ENCODE peak calls at places on chromosomes 12 and 14, in four cellular contexts. One of them, this sample, is unnamed. For H3K36me3, the result is how much of the 10 kb centered on the place peaks cover.

GRCh38 chr12:75641031-75641780 is 129.8 kb upstream of the KRR1 start:
- DNase-seq in lower lobe of right lung: no peak
- DNase-seq in naive thymus-derived CD4-positive, alpha-beta T cell: no peak
- DNase-seq in RWPE2: no peak
- DNase-seq in this sample: peak

GRCh38 chr12:11513288-11513687 is 117.9 kb upstream of the PRB2 start:
- DNase-seq in naive thymus-derived CD4-positive, alpha-beta T cell: no peak
- DNase-seq in RWPE2: no peak
- DNase-seq in lower lobe of right lung: no peak
- DNase-seq in this sample: peak

GRCh38 chr14:94139006-94139405 is 9.6 kb upstream of the IFI27L2 start:
- DNase-seq in RWPE2: no peak
- DNase-seq in lower lobe of right lung: no peak
- DNase-seq in naive thymus-derived CD4-positive, alpha-beta T cell: no peak
- DNase-seq in this sample: no peak

GRCh38 chr14:75372260-75372659 is 55.6 kb upstream of the JDP2 start:
- DNase-seq in RWPE2: no peak
- DNase-seq in naive thymus-derived CD4-positive, alpha-beta T cell: no peak
- DNase-seq in lower lobe of right lung: no peak
- DNase-seq in this sample: no peak

GRCh38 chr12:64675795-64676194 is 65.5 kb downstream of the RASSF3 start:
- DNase-seq in RWPE2: no peak
- DNase-seq in lower lobe of right lung: no peak
- DNase-seq in naive thymus-derived CD4-positive, alpha-beta T cell: no peak
- DNase-seq in this sample: peak

GRCh38 chr12:105487961-105488360 is 157.5 kb downstream of the C12orf75 start:
- DNase-seq in lower lobe of right lung: no peak
- DNase-seq in RWPE2: no peak
- DNase-seq in naive thymus-derived CD4-positive, alpha-beta T cell: no peak
- DNase-seq in this sample: peak

GRCh38 chr14:60643443-60644402 is 5.6 kb downstream of the SIX1 start:
- DNase-seq in naive thymus-derived CD4-positive, alpha-beta T cell: no peak
- DNase-seq in lower lobe of right lung: no peak
- DNase-seq in RWPE2: no peak
- DNase-seq in this sample: no peak

GRCh38 chr12:66633676-66634075 is 45.2 kb downstream of the GRIP1 start:
- DNase-seq in naive thymus-derived CD4-positive, alpha-beta T cell: no peak
- DNase-seq in lower lobe of right lung: no peak
- DNase-seq in RWPE2: no peak
- DNase-seq in this sample: peak

GRCh38 chr12:80593766-80594165 is 113.7 kb upstream of the MYF6 start:
- DNase-seq in RWPE2: no peak
- DNase-seq in naive thymus-derived CD4-positive, alpha-beta T cell: no peak
- DNase-seq in lower lobe of right lung: no peak
- DNase-seq in this sample: peak

GRCh38 chr14:92553456-92553855 is 39.9 kb downstream of the RIN3 start:
- DNase-seq in lower lobe of right lung: no peak
- DNase-seq in RWPE2: no peak
- DNase-seq in naive thymus-derived CD4-positive, alpha-beta T cell: no peak
- DNase-seq in this sample: peak

GRCh38 chr14:58572092-58572853 is 65.5 kb upstream of the DACT1 start:
- DNase-seq in lower lobe of right lung: no peak
- DNase-seq in naive thymus-derived CD4-positive, alpha-beta T cell: peak
- DNase-seq in RWPE2: no peak
- DNase-seq in this sample: peak

GRCh38 chr14:77319416-77319815 is 1.3 kb downstream of the POMT2 start:
- DNase-seq in lower lobe of right lung: no peak
- DNase-seq in RWPE2: no peak
- DNase-seq in naive thymus-derived CD4-positive, alpha-beta T cell: no peak
- DNase-seq in this sample: no peak

GRCh38 chr12:85759217-85759616 is 77.0 kb downstream of the RASSF9 start:
- DNase-seq in lower lobe of right lung: no peak
- DNase-seq in RWPE2: no peak
- DNase-seq in naive thymus-derived CD4-positive, alpha-beta T cell: no peak
- DNase-seq in this sample: no peak

GRCh38 chr12:32533971-32534590 is 134.7 kb downstream of the FGD4 start:
- DNase-seq in naive thymus-derived CD4-positive, alpha-beta T cell: no peak
- DNase-seq in RWPE2: peak
- DNase-seq in lower lobe of right lung: no peak
- DNase-seq in this sample: peak

GRCh38 chr12:69008510-69008909 is 75.5 kb upstream of the CPM start:
- DNase-seq in lower lobe of right lung: no peak
- DNase-seq in RWPE2: no peak
- DNase-seq in naive thymus-derived CD4-positive, alpha-beta T cell: no peak
- DNase-seq in this sample: no peak

GRCh38 chr14:23306412-23307145 is at the start of gene BCL2L2:
- DNase-seq in RWPE2: peak
- DNase-seq in lower lobe of right lung: peak
- DNase-seq in naive thymus-derived CD4-positive, alpha-beta T cell: no peak
- DNase-seq in this sample: peak

GRCh38 chr12:63849641-63850040 is 5.1 kb downstream of the SRGAP1 start:
- DNase-seq in naive thymus-derived CD4-positive, alpha-beta T cell: no peak
- DNase-seq in lower lobe of right lung: no peak
- DNase-seq in RWPE2: no peak
- DNase-seq in this sample: no peak

GRCh38 chr14:105220699-105221597 is 27.4 kb upstream of the BTBD6 start:
- DNase-seq in naive thymus-derived CD4-positive, alpha-beta T cell: no peak
- DNase-seq in RWPE2: no peak
- DNase-seq in lower lobe of right lung: no peak
- DNase-seq in this sample: no peak

GRCh38 chr12:32457251-32458025 is 58.1 kb downstream of the FGD4 start:
- DNase-seq in RWPE2: no peak
- DNase-seq in lower lobe of right lung: no peak
- DNase-seq in naive thymus-derived CD4-positive, alpha-beta T cell: no peak
- DNase-seq in this sample: peak

GRCh38 chr12:47991106-47991550 is 13.1 kb downstream of the COL2A1 start:
- DNase-seq in naive thymus-derived CD4-positive, alpha-beta T cell: no peak
- DNase-seq in RWPE2: no peak
- DNase-seq in lower lobe of right lung: no peak
- DNase-seq in this sample: no peak

GRCh38 chr14:55416866-55417265 is 5.2 kb upstream of the ATG14 start:
- DNase-seq in naive thymus-derived CD4-positive, alpha-beta T cell: no peak
- DNase-seq in RWPE2: no peak
- DNase-seq in lower lobe of right lung: no peak
- DNase-seq in this sample: no peak

GRCh38 chr14:55306938-55307589 is 35.8 kb downstream of the FBXO34 start:
- DNase-seq in lower lobe of right lung: no peak
- DNase-seq in naive thymus-derived CD4-positive, alpha-beta T cell: no peak
- DNase-seq in RWPE2: no peak
- DNase-seq in this sample: no peak

GRCh38 chr12:120951-121350 is 54.4 kb downstream of the IQSEC3 start:
- DNase-seq in naive thymus-derived CD4-positive, alpha-beta T cell: no peak
- DNase-seq in RWPE2: no peak
- DNase-seq in lower lobe of right lung: peak
- DNase-seq in this sample: no peak

GRCh38 chr12:53719649-53720048 is 7.6 kb downstream of the CALCOCO1 start:
- DNase-seq in naive thymus-derived CD4-positive, alpha-beta T cell: no peak
- DNase-seq in RWPE2: no peak
- DNase-seq in lower lobe of right lung: no peak
- DNase-seq in this sample: no peak

GRCh38 chr12:132049442-132049841 is 94.7 kb downstream of the DDX51 start:
- DNase-seq in naive thymus-derived CD4-positive, alpha-beta T cell: no peak
- DNase-seq in lower lobe of right lung: no peak
- DNase-seq in RWPE2: no peak
- DNase-seq in this sample: no peak
- H3K36me3 ChIP-seq in naive thymus-derived CD4-positive, alpha-beta T cell: half or more
- H3K36me3 ChIP-seq in lower lobe of right lung: half or more
- H3K36me3 ChIP-seq in RWPE2: half or more
- H3K36me3 ChIP-seq in this sample: under half

DNA sequence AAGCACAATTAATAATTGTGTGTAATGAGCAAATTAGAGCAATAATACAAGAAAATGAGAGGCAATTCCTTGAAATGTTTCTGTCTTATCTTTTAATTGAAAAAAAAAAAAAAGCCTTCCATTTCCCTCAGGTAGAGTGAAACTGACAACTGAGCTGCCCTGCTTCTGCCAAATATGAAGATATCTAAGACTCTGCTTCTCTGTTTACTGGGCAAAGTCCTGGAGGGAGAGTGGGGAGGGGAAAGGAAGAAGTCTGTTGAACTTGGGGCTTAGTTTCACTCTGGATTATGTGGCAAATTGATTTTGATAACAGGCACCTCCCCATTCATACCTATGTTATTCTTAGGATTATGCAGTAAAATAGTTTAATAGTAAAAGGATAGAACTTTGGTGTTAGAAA is 364.9 kb downstream of the NRXN3 start:
- DNase-seq in naive thymus-derived CD4-positive, alpha-beta T cell: no peak
- DNase-seq in RWPE2: no peak
- DNase-seq in lower lobe of right lung: no peak
- DNase-seq in this sample: no peak
- H3K36me3 ChIP-seq in naive thymus-derived CD4-positive, alpha-beta T cell: under half
- H3K36me3 ChIP-seq in RWPE2: under half
- H3K36me3 ChIP-seq in lower lobe of right lung: under half
- H3K36me3 ChIP-seq in this sample: under half

GRCh38 chr12:6328945-6329692 is 12.8 kb downstream of the TNFRSF1A start:
- DNase-seq in RWPE2: no peak
- DNase-seq in naive thymus-derived CD4-positive, alpha-beta T cell: no peak
- DNase-seq in lower lobe of right lung: no peak
- DNase-seq in this sample: no peak
- H3K36me3 ChIP-seq in RWPE2: half or more
- H3K36me3 ChIP-seq in naive thymus-derived CD4-positive, alpha-beta T cell: half or more
- H3K36me3 ChIP-seq in lower lobe of right lung: half or more
- H3K36me3 ChIP-seq in this sample: half or more

GRCh38 chr14:88611878-88612277 is 49.0 kb downstream of the ZC3H14 start:
- DNase-seq in RWPE2: no peak
- DNase-seq in lower lobe of right lung: no peak
- DNase-seq in naive thymus-derived CD4-positive, alpha-beta T cell: no peak
- DNase-seq in this sample: peak
- H3K36me3 ChIP-seq in RWPE2: half or more
- H3K36me3 ChIP-seq in lower lobe of right lung: half or more
- H3K36me3 ChIP-seq in naive thymus-derived CD4-positive, alpha-beta T cell: half or more
- H3K36me3 ChIP-seq in this sample: under half

DNA sequence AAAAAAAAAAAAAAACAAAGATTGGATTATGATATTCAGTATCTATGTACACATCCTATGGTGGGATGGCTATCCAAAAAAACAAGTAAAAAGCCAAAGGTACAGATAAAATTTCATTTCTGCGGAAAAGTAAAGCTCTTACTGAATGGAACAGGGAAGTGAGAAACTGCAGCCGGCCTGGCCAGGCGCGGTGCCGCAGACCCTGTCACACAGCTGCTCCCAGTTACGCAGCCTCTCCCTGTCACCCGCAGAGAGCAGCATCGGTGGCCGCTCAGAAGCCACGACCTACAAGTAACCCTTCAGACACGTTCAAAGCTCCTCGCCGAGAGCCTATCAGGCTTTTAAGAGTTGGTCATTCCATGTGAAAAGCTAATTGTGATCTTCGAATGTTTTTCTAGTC is 10.9 kb upstream of the ANKLE2 start:
- DNase-seq in RWPE2: no peak
- DNase-seq in naive thymus-derived CD4-positive, alpha-beta T cell: no peak
- DNase-seq in lower lobe of right lung: no peak
- DNase-seq in this sample: no peak
- H3K36me3 ChIP-seq in RWPE2: half or more
- H3K36me3 ChIP-seq in naive thymus-derived CD4-positive, alpha-beta T cell: under half
- H3K36me3 ChIP-seq in lower lobe of right lung: half or more
- H3K36me3 ChIP-seq in this sample: half or more

DNA sequence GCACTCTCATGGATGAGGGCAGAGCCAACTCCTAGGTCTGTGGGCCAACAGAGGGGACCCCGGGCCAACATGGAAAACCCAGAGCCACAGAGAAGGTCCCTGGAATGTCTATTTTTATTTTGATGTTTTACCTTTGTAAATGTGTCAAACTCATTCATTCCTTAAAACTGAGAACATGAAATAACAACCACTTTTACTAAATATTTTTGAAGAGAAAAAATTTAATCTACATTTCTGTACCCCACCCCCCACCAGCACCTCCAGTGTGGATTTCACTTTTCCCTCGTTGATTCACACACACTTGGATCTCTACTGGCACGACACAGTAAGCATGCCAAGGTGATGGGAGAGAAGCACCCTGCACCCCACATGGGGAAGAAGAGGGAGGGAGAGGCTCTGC is 6.7 kb downstream of the KRT77 start:
- DNase-seq in naive thymus-derived CD4-positive, alpha-beta T cell: no peak
- DNase-seq in lower lobe of right lung: no peak
- DNase-seq in RWPE2: no peak
- DNase-seq in this sample: no peak
- H3K36me3 ChIP-seq in naive thymus-derived CD4-positive, alpha-beta T cell: under half
- H3K36me3 ChIP-seq in lower lobe of right lung: under half
- H3K36me3 ChIP-seq in RWPE2: under half
- H3K36me3 ChIP-seq in this sample: under half

DNA sequence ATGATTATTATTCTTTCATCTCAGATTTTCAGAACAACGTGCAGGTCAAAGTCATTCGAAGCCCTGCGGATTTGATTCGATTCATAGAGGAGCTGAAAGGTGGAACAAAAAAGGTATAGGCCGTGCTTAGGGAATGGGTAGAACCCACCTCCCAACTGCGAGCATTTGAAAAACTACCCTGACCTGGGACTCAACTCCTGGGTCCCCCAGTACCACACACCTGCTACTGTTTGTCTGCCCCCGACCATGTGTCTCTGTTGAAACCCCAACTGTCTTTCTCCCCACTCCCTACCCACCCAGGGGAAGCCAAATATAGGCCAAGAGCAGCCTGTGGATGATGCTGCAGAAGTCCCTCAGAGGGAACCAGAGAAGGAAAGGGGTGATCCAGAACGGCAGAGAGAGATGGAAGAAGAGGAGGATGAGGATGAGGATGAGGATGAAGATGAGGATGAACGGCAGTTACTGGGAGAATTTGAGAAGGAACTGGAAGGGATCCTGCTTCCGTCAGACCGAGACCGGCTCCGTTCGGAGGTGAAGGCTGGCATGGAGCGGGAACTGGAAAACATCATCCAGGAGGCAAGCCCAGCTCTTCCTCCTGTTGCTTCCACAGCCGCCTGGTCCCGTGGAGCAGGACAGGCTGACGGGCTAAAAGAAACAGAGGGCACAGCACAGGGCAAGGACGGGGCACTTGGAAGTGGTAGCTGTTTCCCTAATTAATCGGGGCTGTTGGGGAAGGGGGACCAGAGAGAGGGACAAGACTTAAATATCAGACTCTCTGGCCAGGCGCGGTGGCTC is 20.5 kb downstream of the AGAP2 start:
- DNase-seq in RWPE2: no peak
- DNase-seq in lower lobe of right lung: no peak
- DNase-seq in naive thymus-derived CD4-positive, alpha-beta T cell: no peak
- DNase-seq in this sample: no peak
- H3K36me3 ChIP-seq in RWPE2: under half
- H3K36me3 ChIP-seq in lower lobe of right lung: half or more
- H3K36me3 ChIP-seq in naive thymus-derived CD4-positive, alpha-beta T cell: half or more
- H3K36me3 ChIP-seq in this sample: under half